ENCODE peak calls at places on chromosomes 11 and 22, in nine cellular contexts. O is hepatocyte, Y is heart left ventricle, M is right atrium auricular region, A is chondrocyte, C is activated B cell treated with CpG ODN at 0.5 μM for 24 hours, B is suprapubic skin, K is right lobe of liver, U is cardiac muscle cell. R is an unnamed sample.

GRCh38 chr11:68998390-68998911 is 14.6 kb downstream of the MRGPRF start:
- DNase-seq in C (no peak), Y (no peak), M (no peak), K (no peak), U (peak), O (peak), A (no peak), B (peak), R (no peak)

GRCh38 chr11:46356911-46357482 is 9.7 kb downstream of the DGKZ start:
- DNase-seq in O (peak), Y (no peak), M (no peak), C (no peak), A (no peak), U (no peak), B (no peak), K (no peak), R (no peak)

GRCh38 chr22:20857838-20858614 is 585 bp downstream of the PI4KA start:
- DNase-seq in B (peak), A (peak), K (peak), C (no peak), U (peak), M (peak), O (peak), Y (peak), R (peak)

GRCh38 chr11:1570896-1571759 is 943 bp downstream of the DUSP8 start:
- DNase-seq in O (peak), C (no peak), M (no peak), K (no peak), Y (peak), A (no peak), B (peak), U (no peak), R (no peak)

GRCh38 chr11:359181-359714 is 10.1 kb upstream of the B4GALNT4 start:
- DNase-seq in U (no peak), O (no peak), C (no peak), Y (no peak), B (no peak), M (no peak), A (peak), K (peak), R (no peak)

GRCh38 chr11:115170133-115170815 is 333.9 kb downstream of the CADM1 start:
- DNase-seq in Y (no peak), O (peak), K (no peak), A (no peak), C (no peak), U (peak), M (no peak), B (no peak), R (peak)

GRCh38 chr11:92552942-92553341 is 328.3 kb downstream of the FAT3 start:
- DNase-seq in A (no peak), C (no peak), Y (no peak), U (no peak), K (no peak), M (no peak), O (no peak), B (no peak), R (no peak)

GRCh38 chr11:1830500-1831223 is 4.1 kb upstream of the SYT8 start:
- DNase-seq in A (no peak), Y (no peak), C (no peak), K (peak), M (no peak), O (peak), U (no peak), B (peak), R (no peak)

GRCh38 chr11:31645747-31646146 is 136.2 kb downstream of the ELP4 start:
- DNase-seq in B (no peak), A (no peak), C (no peak), O (peak), U (no peak), K (no peak), Y (no peak), M (no peak), R (no peak)

GRCh38 chr22:45014658-45015057 is 4.9 kb upstream of the PHF21B start:
- DNase-seq in B (no peak), K (peak), C (no peak), A (no peak), U (no peak), O (no peak), Y (no peak), M (no peak), R (no peak)

GRCh38 chr22:29343313-29343805 is 27.9 kb upstream of the RASL10A start:
- DNase-seq in Y (peak), O (no peak), C (no peak), K (no peak), M (peak), A (no peak), B (no peak), U (peak), R (no peak)

GRCh38 chr22:37639070-37639760 is at the start of gene SH3BP1:
- DNase-seq in K (no peak), C (peak), O (peak), A (no peak), U (peak), Y (no peak), M (no peak), B (no peak), R (no peak)

GRCh38 chr11:121866822-121867221 is 249.2 kb downstream of the BLID start:
- DNase-seq in C (no peak), M (no peak), K (no peak), Y (no peak), O (no peak), A (no peak), B (no peak), U (no peak), R (no peak)

GRCh38 chr11:126874831-126875230 is 125.7 kb downstream of the KIRREL3 start:
- DNase-seq in Y (no peak), K (no peak), O (no peak), M (no peak), A (no peak), U (no peak), C (no peak), B (no peak), R (no peak)

GRCh38 chr11:16776716-16777115 is 38.3 kb downstream of the C11orf58 start:
- DNase-seq in C (no peak), A (no peak), Y (no peak), M (no peak), B (no peak), K (no peak), U (no peak), O (no peak), R (no peak)

GRCh38 chr22:46577361-46578249 is 40.2 kb upstream of the CELSR1 start:
- DNase-seq in Y (peak), K (peak), B (peak), O (peak), M (no peak), A (peak), U (no peak), C (no peak), R (no peak)

GRCh38 chr22:46432164-46433068 is 96.9 kb downstream of the TRMU start:
- DNase-seq in B (no peak), U (no peak), M (no peak), O (no peak), K (no peak), Y (no peak), A (no peak), C (peak), R (no peak)

GRCh38 chr22:37060801-37061610 is 9.5 kb downstream of the KCTD17 start:
- DNase-seq in M (no peak), U (no peak), C (no peak), A (no peak), B (no peak), O (no peak), Y (no peak), K (no peak), R (no peak)

GRCh38 chr11:69205929-69206612 is 50.3 kb downstream of the SMIM38 start:
- DNase-seq in O (no peak), A (no peak), K (no peak), U (no peak), Y (no peak), C (no peak), B (no peak), M (no peak), R (no peak)

GRCh38 chr22:42758929-42759629 is 38.4 kb upstream of the A4GALT start:
- DNase-seq in C (no peak), A (no peak), U (no peak), M (no peak), Y (no peak), B (no peak), O (no peak), K (no peak), R (no peak)

GRCh38 chr11:130020323-130020722 is 17.7 kb upstream of the PRDM10 start:
- DNase-seq in B (no peak), Y (no peak), C (no peak), U (no peak), A (no peak), M (no peak), K (no peak), O (no peak), R (no peak)

GRCh38 chr11:72741429-72741833 is 10.8 kb downstream of the ARAP1 start:
- DNase-seq in O (peak), K (peak), M (no peak), U (no peak), C (no peak), Y (no peak), B (no peak), A (no peak), R (no peak)

GRCh38 chr11:134784046-134784445 is 372.0 kb upstream of the B3GAT1 start:
- DNase-seq in K (no peak), M (no peak), O (no peak), U (no peak), Y (no peak), A (no peak), C (no peak), B (no peak), R (no peak)

GRCh38 chr11:117832511-117832910 is 8.0 kb upstream of the FXYD2 start:
- DNase-seq in C (no peak), M (no peak), B (no peak), K (no peak), U (no peak), O (no peak), A (no peak), Y (peak), R (no peak)

GRCh38 chr11:58546841-58547240 is 28.8 kb downstream of the LPXN start:
- DNase-seq in C (no peak), O (no peak), M (no peak), B (no peak), K (no peak), U (no peak), A (no peak), Y (no peak), R (no peak)

GRCh38 chr11:93738647-93739081 is 2.6 kb downstream of the TAF1D start:
- DNase-seq in Y (no peak), K (no peak), B (no peak), C (no peak), U (no peak), O (no peak), A (no peak), M (no peak), R (no peak)

GRCh38 chr11:114145166-114145695 is 85.7 kb downstream of the ZBTB16 start:
- DNase-seq in K (no peak), A (no peak), O (no peak), C (no peak), B (no peak), U (no peak), Y (no peak), M (no peak), R (no peak)

GRCh38 chr22:50399751-50400331 is 56.7 kb downstream of the PPP6R2 start:
- DNase-seq in U (peak), Y (peak), M (no peak), K (no peak), B (no peak), C (no peak), O (peak), A (no peak), R (no peak)
- TF ChIP-seq CTCF in U (peak), Y (peak), M (no peak), K (peak), B (no peak), C (no peak), O (peak), A (peak), R (no peak)

GRCh38 chr22:41597635-41597953 is 8.0 kb upstream of the PMM1 start:
- DNase-seq in C (no peak), A (no peak), M (no peak), K (peak), B (no peak), O (no peak), U (no peak), Y (no peak), R (no peak)
- TF ChIP-seq CTCF in C (no peak), A (peak), M (no peak), K (no peak), B (no peak), O (no peak), U (no peak), Y (no peak), R (no peak)

DNA sequence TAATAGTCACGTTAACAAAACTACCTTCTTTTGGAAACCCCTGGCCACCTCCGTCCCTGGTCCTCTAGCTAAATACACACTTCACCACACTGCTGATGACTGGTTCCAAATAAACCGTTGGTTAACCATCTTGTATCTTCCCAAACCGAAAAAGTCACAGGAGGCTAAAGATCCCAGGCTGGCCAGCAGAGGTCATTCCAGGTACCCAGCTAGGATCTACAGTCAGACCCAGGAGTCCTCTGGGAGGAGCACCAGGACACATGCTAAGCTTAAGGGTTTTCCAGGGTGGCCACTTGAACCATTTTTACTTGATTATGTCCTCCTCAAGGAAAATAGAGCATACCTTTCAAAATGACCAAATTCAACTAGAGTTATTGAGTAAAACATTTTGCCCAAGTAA is 103.2 kb downstream of the ETS1 start:
- DNase-seq in U (no peak), C (no peak), K (no peak), M (no peak), O (no peak), B (no peak), Y (no peak), A (no peak), R (no peak)
- TF ChIP-seq CTCF in U (no peak), C (no peak), K (peak), M (no peak), O (no peak), B (no peak), Y (peak), A (peak), R (no peak)

GRCh38 chr11:88307749-88308425 is 29.6 kb downstream of the CTSC start:
- DNase-seq in C (no peak), O (no peak), B (no peak), M (no peak), K (no peak), Y (no peak), U (no peak), A (no peak), R (no peak)
- TF ChIP-seq CTCF in C (no peak), O (no peak), B (no peak), M (no peak), K (no peak), Y (no peak), U (no peak), A (no peak), R (no peak)

DNA sequence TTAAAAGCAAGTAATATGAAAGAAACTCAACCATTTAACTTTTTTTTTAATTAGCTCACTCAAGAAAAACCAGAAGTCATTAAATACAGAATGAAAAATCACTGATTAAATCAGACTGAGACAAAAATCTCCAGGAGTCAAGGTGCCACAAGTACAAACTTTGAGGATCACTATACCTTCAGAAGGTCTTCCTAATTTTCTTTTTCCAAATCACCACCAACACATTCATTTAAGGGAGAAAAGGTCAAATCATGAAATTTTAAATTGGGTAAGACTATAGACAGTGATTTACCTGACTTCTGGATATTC is 32.3 kb downstream of the PITPNB start:
- DNase-seq in B (no peak), C (no peak), K (no peak), M (no peak), Y (no peak), A (no peak), O (no peak), U (no peak), R (no peak)
- TF ChIP-seq CTCF in B (no peak), C (no peak), K (no peak), M (no peak), Y (no peak), A (peak), O (no peak), U (no peak), R (peak)